ENCODE peak calls at places on chromosomes 1 and 21, in five cellular contexts. X is activated naive CD4-positive, alpha-beta T cell treated with anti-CD3 and anti-CD28 coated beads, Interleukin-2, amount 10 ng/mL, durations not matched to agents 7 days and 5 days; U is cardiac muscle cell; L is astrocyte of the spinal cord; W is GM23248. D is an unnamed sample.

GRCh38 chr21:45950740-45951515 is 30.6 kb upstream of the COL6A1 start:
- DNase-seq in L (peak), W (peak), U (no peak), X (no peak), D (no peak)

GRCh38 chr1:107877092-107877491 is 87.9 kb downstream of the VAV3 start:
- DNase-seq in L (peak), U (no peak), W (peak), X (no peak), D (peak)

GRCh38 chr21:42599962-42600361 is 53.5 kb upstream of the PDE9A start:
- DNase-seq in L (no peak), U (no peak), W (no peak), X (no peak), D (no peak)

GRCh38 chr1:154445040-154445472 is 39.9 kb downstream of the IL6R start:
- DNase-seq in U (no peak), L (peak), W (peak), X (peak), D (no peak)

GRCh38 chr1:24558902-24559791 is 3.3 kb downstream of the NCMAP start:
- DNase-seq in L (peak), W (peak), X (no peak), U (peak), D (no peak)

GRCh38 chr1:207854001-207854400 is 56.9 kb downstream of the CD34 start:
- DNase-seq in U (no peak), X (no peak), W (no peak), L (no peak), D (no peak)

GRCh38 chr1:19384113-19384512 is 72.0 kb downstream of the SLC66A1 start:
- DNase-seq in X (no peak), U (no peak), W (peak), L (peak), D (no peak)

GRCh38 chr1:15249032-15249601 is 2.1 kb downstream of the FHAD1 start:
- DNase-seq in X (peak), W (no peak), U (no peak), L (no peak), D (no peak)

GRCh38 chr1:16267690-16268180 is 30.8 kb upstream of the CPLANE2 start:
- DNase-seq in U (no peak), X (no peak), L (no peak), W (peak), D (no peak)

GRCh38 chr1:52552236-52552504 is 722 bp downstream of the TUT4 start:
- DNase-seq in U (peak), X (peak), L (no peak), W (peak), D (peak)

GRCh38 chr21:29215709-29216108 is 83.0 kb upstream of the BACH1 start:
- DNase-seq in U (no peak), W (peak), L (no peak), X (no peak), D (no peak)

GRCh38 chr1:203281033-203281432 is 24.3 kb upstream of the BTG2 start:
- DNase-seq in X (no peak), L (no peak), W (peak), U (no peak), D (no peak)

D was measured in Karpas-422.